ENCODE peak calls at places on chromosomes 12 and 14, in four cellular contexts. One of them, this sample, is unnamed.

GRCh38 chr14:32230181-32230580 is 27.1 kb upstream of the RNU6-8 start:
- DNase-seq in cardiac fibroblast: peak
- DNase-seq in PC-9: no peak
- DNase-seq in cardiac muscle cell: peak
- DNase-seq in this sample: peak

GRCh38 chr12:91852646-91853045 is 293.0 kb downstream of the BTG1 start:
- DNase-seq in cardiac fibroblast: no peak
- DNase-seq in PC-9: no peak
- DNase-seq in cardiac muscle cell: peak
- DNase-seq in this sample: peak

GRCh38 chr12:124305136-124305535 is 10.2 kb downstream of the RFLNA start:
- DNase-seq in cardiac fibroblast: no peak
- DNase-seq in PC-9: no peak
- DNase-seq in cardiac muscle cell: no peak
- DNase-seq in this sample: no peak

GRCh38 chr12:93427779-93428564 is 13.8 kb downstream of the UBE2N start:
- DNase-seq in cardiac fibroblast: peak
- DNase-seq in PC-9: no peak
- DNase-seq in cardiac muscle cell: peak
- DNase-seq in this sample: no peak

GRCh38 chr12:48875944-48876520 is 10.4 kb upstream of the RND1 start:
- DNase-seq in cardiac fibroblast: peak
- DNase-seq in PC-9: no peak
- DNase-seq in cardiac muscle cell: no peak
- DNase-seq in this sample: no peak

GRCh38 chr14:96940009-96940408 is 142.8 kb downstream of the VRK1 start:
- DNase-seq in cardiac fibroblast: no peak
- DNase-seq in PC-9: peak
- DNase-seq in cardiac muscle cell: no peak
- DNase-seq in this sample: no peak

GRCh38 chr12:47950856-47951468 is 12.4 kb upstream of the TMEM106C start:
- DNase-seq in cardiac fibroblast: no peak
- DNase-seq in PC-9: no peak
- DNase-seq in cardiac muscle cell: no peak
- DNase-seq in this sample: no peak

GRCh38 chr12:124047045-124047566 is 74.1 kb downstream of the ZNF664 start:
- DNase-seq in cardiac fibroblast: no peak
- DNase-seq in PC-9: no peak
- DNase-seq in cardiac muscle cell: no peak
- DNase-seq in this sample: no peak

GRCh38 chr12:65955418-65955817 is 131.1 kb downstream of the HMGA2 start:
- DNase-seq in cardiac fibroblast: no peak
- DNase-seq in PC-9: no peak
- DNase-seq in cardiac muscle cell: no peak
- DNase-seq in this sample: no peak

GRCh38 chr12:106227641-106228319 is 20.0 kb downstream of the CKAP4 start:
- DNase-seq in cardiac fibroblast: peak
- DNase-seq in PC-9: no peak
- DNase-seq in cardiac muscle cell: peak
- DNase-seq in this sample: no peak

GRCh38 chr12:46921754-46922113 is 95.9 kb upstream of the SLC38A4 start:
- DNase-seq in cardiac fibroblast: peak
- DNase-seq in PC-9: no peak
- DNase-seq in cardiac muscle cell: peak
- DNase-seq in this sample: peak

GRCh38 chr12:119938049-119938667 is 50.9 kb upstream of the BICDL1 start:
- DNase-seq in cardiac fibroblast: peak
- DNase-seq in PC-9: peak
- DNase-seq in cardiac muscle cell: peak
- DNase-seq in this sample: no peak

GRCh38 chr12:95201056-95201670 is 16.1 kb downstream of the FGD6 start:
- DNase-seq in cardiac fibroblast: peak
- DNase-seq in PC-9: peak
- DNase-seq in cardiac muscle cell: peak
- DNase-seq in this sample: no peak

GRCh38 chr12:14937689-14938088 is 648 bp downstream of the ERP27 start:
- DNase-seq in cardiac fibroblast: no peak
- DNase-seq in PC-9: no peak
- DNase-seq in cardiac muscle cell: no peak
- DNase-seq in this sample: no peak

GRCh38 chr14:74562515-74563232 is 49.4 kb downstream of the LTBP2 start:
- DNase-seq in cardiac fibroblast: no peak
- DNase-seq in PC-9: no peak
- DNase-seq in cardiac muscle cell: no peak
- DNase-seq in this sample: no peak

GRCh38 chr12:52003016-52003550 is 3.7 kb upstream of the TAMALIN start:
- DNase-seq in cardiac fibroblast: no peak
- DNase-seq in PC-9: no peak
- DNase-seq in cardiac muscle cell: no peak
- DNase-seq in this sample: no peak

GRCh38 chr12:95336387-95337067 is 118.9 kb downstream of the VEZT start:
- DNase-seq in cardiac fibroblast: peak
- DNase-seq in PC-9: peak
- DNase-seq in cardiac muscle cell: peak
- DNase-seq in this sample: peak

GRCh38 chr12:9372202-9372601 is 164.0 kb upstream of the PZP start:
- DNase-seq in cardiac fibroblast: peak
- DNase-seq in PC-9: no peak
- DNase-seq in cardiac muscle cell: peak
- DNase-seq in this sample: no peak

GRCh38 chr12:113049976-113050742 is 6.4 kb upstream of the DTX1 start:
- DNase-seq in cardiac fibroblast: peak
- DNase-seq in PC-9: peak
- DNase-seq in cardiac muscle cell: peak
- DNase-seq in this sample: no peak

GRCh38 chr12:108526482-108527234 is 11.6 kb downstream of the FICD start:
- DNase-seq in cardiac fibroblast: peak
- DNase-seq in PC-9: no peak
- DNase-seq in cardiac muscle cell: peak
- DNase-seq in this sample: no peak

GRCh38 chr12:78540621-78541336 is 323.8 kb upstream of the SYT1 start:
- DNase-seq in cardiac fibroblast: no peak
- DNase-seq in PC-9: no peak
- DNase-seq in cardiac muscle cell: no peak
- DNase-seq in this sample: peak

GRCh38 chr14:101293609-101294008 is 267.7 kb upstream of the DIO3 start:
- DNase-seq in cardiac fibroblast: no peak
- DNase-seq in PC-9: no peak
- DNase-seq in cardiac muscle cell: no peak
- DNase-seq in this sample: no peak

GRCh38 chr14:96502621-96503251 is 554 bp downstream of the PAPOLA start:
- DNase-seq in cardiac fibroblast: peak
- DNase-seq in PC-9: peak
- DNase-seq in cardiac muscle cell: peak
- DNase-seq in this sample: no peak

GRCh38 chr14:55265197-55265596 is 6.0 kb upstream of the FBXO34 start:
- DNase-seq in cardiac fibroblast: no peak
- DNase-seq in PC-9: no peak
- DNase-seq in cardiac muscle cell: no peak
- DNase-seq in this sample: no peak

GRCh38 chr12:123576611-123577010 is 7.7 kb upstream of the TMED2 start:
- DNase-seq in cardiac fibroblast: no peak
- DNase-seq in PC-9: no peak
- DNase-seq in cardiac muscle cell: no peak
- DNase-seq in this sample: no peak

GRCh38 chr14:69519701-69520100 is 35.2 kb downstream of the PLEKHD1 start:
- DNase-seq in cardiac fibroblast: no peak
- DNase-seq in PC-9: no peak
- DNase-seq in cardiac muscle cell: no peak
- DNase-seq in this sample: no peak

GRCh38 chr14:98937712-98938505 is 334.1 kb downstream of the BCL11B start:
- DNase-seq in cardiac fibroblast: no peak
- DNase-seq in PC-9: no peak
- DNase-seq in cardiac muscle cell: no peak
- DNase-seq in this sample: no peak

GRCh38 chr12:106126441-106127288 is 12.1 kb downstream of the NUAK1 start:
- DNase-seq in cardiac fibroblast: peak
- DNase-seq in PC-9: peak
- DNase-seq in cardiac muscle cell: no peak
- DNase-seq in this sample: no peak

GRCh38 chr14:32932921-32933622 is 5.6 kb upstream of the NPAS3 start:
- DNase-seq in cardiac fibroblast: no peak
- DNase-seq in PC-9: no peak
- DNase-seq in cardiac muscle cell: no peak
- DNase-seq in this sample: no peak

GRCh38 chr14:30559638-30560071 is 697 bp downstream of the G2E3 start:
- DNase-seq in cardiac fibroblast: peak
- DNase-seq in PC-9: no peak
- DNase-seq in cardiac muscle cell: peak
- DNase-seq in this sample: no peak

GRCh38 chr12:116075251-116075650 is 202.2 kb downstream of the MED13L start:
- DNase-seq in cardiac fibroblast: no peak
- DNase-seq in PC-9: no peak
- DNase-seq in cardiac muscle cell: no peak
- DNase-seq in this sample: no peak

GRCh38 chr12:70849265-70849960 is 71.1 kb downstream of the PTPRR start:
- DNase-seq in cardiac fibroblast: peak
- DNase-seq in PC-9: no peak
- DNase-seq in cardiac muscle cell: peak
- DNase-seq in this sample: no peak

GRCh38 chr14:33602396-33602795 is 348.5 kb downstream of the EGLN3 start:
- DNase-seq in cardiac fibroblast: no peak
- DNase-seq in PC-9: no peak
- DNase-seq in cardiac muscle cell: no peak
- DNase-seq in this sample: no peak

GRCh38 chr14:104550849-104551728 is 28.5 kb upstream of the C14orf180 start:
- DNase-seq in cardiac fibroblast: no peak
- DNase-seq in PC-9: no peak
- DNase-seq in cardiac muscle cell: no peak
- DNase-seq in this sample: no peak
- TF ChIP-seq CTCF in cardiac fibroblast: no peak
- TF ChIP-seq CTCF in PC-9: peak
- TF ChIP-seq CTCF in cardiac muscle cell: no peak
- TF ChIP-seq CTCF in this sample: no peak

GRCh38 chr14:106844608-106845285 is 1318.4 kb downstream of the TMEM121 start:
- DNase-seq in cardiac fibroblast: no peak
- DNase-seq in PC-9: peak
- DNase-seq in cardiac muscle cell: no peak
- DNase-seq in this sample: no peak

GRCh38 chr14:106841701-106842100 is 1315.3 kb downstream of the TMEM121 start:
- DNase-seq in cardiac fibroblast: no peak
- DNase-seq in PC-9: peak
- DNase-seq in cardiac muscle cell: no peak
- DNase-seq in this sample: no peak

GRCh38 chr14:106843376-106843775 is 1317.0 kb downstream of the TMEM121 start:
- DNase-seq in cardiac fibroblast: no peak
- DNase-seq in PC-9: no peak
- DNase-seq in cardiac muscle cell: no peak
- DNase-seq in this sample: no peak

GRCh38 chr14:106843951-106844483 is 1317.6 kb downstream of the TMEM121 start:
- DNase-seq in cardiac fibroblast: no peak
- DNase-seq in PC-9: peak
- DNase-seq in cardiac muscle cell: no peak
- DNase-seq in this sample: no peak

GRCh38 chr14:106842687-106843086 is 1316.3 kb downstream of the TMEM121 start:
- DNase-seq in cardiac fibroblast: no peak
- DNase-seq in PC-9: no peak
- DNase-seq in cardiac muscle cell: no peak
- DNase-seq in this sample: no peak
- TF ChIP-seq CTCF in cardiac fibroblast: peak
- TF ChIP-seq CTCF in PC-9: peak
- TF ChIP-seq CTCF in cardiac muscle cell: no peak
- TF ChIP-seq CTCF in this sample: no peak

GRCh38 chr12:122137229-122137628 is 36.8 kb downstream of the IL31 start:
- DNase-seq in cardiac fibroblast: no peak
- DNase-seq in PC-9: no peak
- DNase-seq in cardiac muscle cell: no peak
- DNase-seq in this sample: no peak
- TF ChIP-seq CTCF in cardiac fibroblast: peak
- TF ChIP-seq CTCF in PC-9: no peak
- TF ChIP-seq CTCF in cardiac muscle cell: peak
- TF ChIP-seq CTCF in this sample: peak

DNA sequence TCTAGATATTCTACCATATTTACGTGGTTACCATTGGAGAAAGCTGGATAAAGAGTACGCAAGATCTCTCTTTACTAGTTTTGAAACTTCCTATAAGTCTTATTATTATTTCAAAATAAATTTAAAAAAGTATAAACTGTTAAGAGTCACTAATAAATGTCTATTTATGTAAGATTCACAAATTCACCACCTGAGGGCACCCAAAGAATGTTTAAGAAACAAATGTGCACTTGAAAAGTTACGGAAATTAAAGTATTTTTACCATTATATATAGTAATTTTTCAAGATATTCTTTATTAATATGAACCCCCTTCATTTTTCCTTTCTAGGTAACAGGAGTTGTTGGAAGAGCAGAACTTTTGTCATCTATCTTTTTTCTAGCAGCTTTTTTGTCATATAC is 11.9 kb downstream of the TMTC3 start:
- DNase-seq in cardiac fibroblast: peak
- DNase-seq in PC-9: no peak
- DNase-seq in cardiac muscle cell: peak
- DNase-seq in this sample: no peak
- TF ChIP-seq CTCF in cardiac fibroblast: peak
- TF ChIP-seq CTCF in PC-9: peak
- TF ChIP-seq CTCF in cardiac muscle cell: peak
- TF ChIP-seq CTCF in this sample: peak

GRCh38 chr14:24852312-24853060 is 197.5 kb downstream of the STXBP6 start:
- DNase-seq in cardiac fibroblast: no peak
- DNase-seq in PC-9: no peak
- DNase-seq in cardiac muscle cell: no peak
- DNase-seq in this sample: no peak
- TF ChIP-seq CTCF in cardiac fibroblast: no peak
- TF ChIP-seq CTCF in PC-9: no peak
- TF ChIP-seq CTCF in cardiac muscle cell: no peak
- TF ChIP-seq CTCF in this sample: no peak

DNA sequence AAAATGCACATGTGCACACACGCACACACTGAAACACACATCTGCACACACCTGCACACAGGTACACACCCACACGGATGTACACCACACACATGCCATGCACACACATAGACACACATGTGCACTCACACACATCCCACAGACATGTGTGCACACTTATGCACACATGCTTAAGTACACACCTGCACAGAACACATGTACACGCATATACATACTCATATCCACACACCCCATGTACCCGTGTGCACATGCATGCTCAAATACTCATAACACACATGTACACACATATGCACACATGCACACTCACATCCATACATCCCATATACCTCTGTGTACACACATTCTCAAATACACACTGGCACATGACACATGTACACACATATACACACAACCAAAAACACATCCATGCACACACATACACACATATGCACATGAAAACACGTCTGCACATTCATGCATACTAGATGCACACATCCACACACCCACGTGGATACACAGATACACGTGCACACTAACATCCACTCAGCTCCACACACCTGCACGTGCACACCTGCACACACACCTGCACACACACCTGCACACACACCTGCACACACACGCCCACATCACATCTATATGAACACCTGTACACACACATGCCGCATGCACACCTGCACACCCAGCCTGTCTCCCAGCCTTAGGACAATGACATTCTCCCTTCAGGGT is 336.7 kb downstream of the ADGRD1 start:
- DNase-seq in cardiac fibroblast: no peak
- DNase-seq in PC-9: no peak
- DNase-seq in cardiac muscle cell: no peak
- DNase-seq in this sample: no peak
- TF ChIP-seq CTCF in cardiac fibroblast: no peak
- TF ChIP-seq CTCF in PC-9: no peak
- TF ChIP-seq CTCF in cardiac muscle cell: no peak
- TF ChIP-seq CTCF in this sample: no peak

GRCh38 chr14:59897757-59898383 is 22.1 kb upstream of the LRRC9 start:
- DNase-seq in cardiac fibroblast: peak
- DNase-seq in PC-9: peak
- DNase-seq in cardiac muscle cell: peak
- DNase-seq in this sample: no peak
- TF ChIP-seq CTCF in cardiac fibroblast: peak
- TF ChIP-seq CTCF in PC-9: peak
- TF ChIP-seq CTCF in cardiac muscle cell: peak
- TF ChIP-seq CTCF in this sample: no peak

This sample was measured in BJ.